ENCODE peak calls at places on chromosomes 13 and 19, in four cellular contexts. U is fibroblast of pulmonary artery, K is nephron progenitor cell, Z is neural crest cell. H is an unnamed sample.

GRCh38 chr13:48976677-48977625 is 1.2 kb downstream of the FNDC3A start:
- DNase-seq in K (no peak), Z (no peak), U (peak; percentile 20), H (no peak)

GRCh38 chr13:97220151-97220900 is 1.8 kb upstream of the MBNL2 start:
- DNase-seq in U (no peak), K (no peak), Z (no peak), H (no peak)

GRCh38 chr13:78649997-78650724 is 8.8 kb downstream of the OBI1 start:
- DNase-seq in U (no peak), Z (no peak), K (no peak), H (no peak)

GRCh38 chr19:35553385-35554000 is 8.1 kb downstream of the TMEM147 start:
- DNase-seq in U (no peak), K (no peak), Z (no peak), H (no peak)

GRCh38 chr13:106503272-106503671 is 32.2 kb downstream of the EFNB2 start:
- DNase-seq in Z (no peak), K (no peak), U (no peak), H (no peak)

GRCh38 chr19:17557461-17557860 is 2.0 kb downstream of the COLGALT1 start:
- DNase-seq in Z (no peak), U (no peak), K (no peak), H (no peak)

GRCh38 chr19:18291590-18292459 is 10.4 kb upstream of the JUND start:
- DNase-seq in K (peak; percentile 73), Z (peak; percentile 49), U (peak; percentile 85), H (peak; percentile 81)

GRCh38 chr19:45137179-45137761 is 23.5 kb downstream of the NKPD1 start:
- DNase-seq in K (no peak), U (no peak), Z (no peak), H (no peak)

GRCh38 chr13:41268764-41269163 is 5.4 kb upstream of the MTRF1 start:
- DNase-seq in K (peak; percentile 3), U (peak; percentile 33), Z (peak; percentile 8), H (no peak)

GRCh38 chr13:72145383-72145782 is 278.4 kb upstream of the DACH1 start:
- DNase-seq in U (peak; percentile 4), K (no peak), Z (no peak), H (no peak)

GRCh38 chr13:35923347-35923746 is 207.8 kb downstream of the DCLK1 start:
- DNase-seq in U (peak; percentile 33), K (no peak), Z (no peak), H (no peak)

GRCh38 chr19:35090795-35091214 is 24.8 kb upstream of the FXYD3 start:
- DNase-seq in Z (no peak), K (peak; percentile 28), U (no peak), H (peak; percentile 77)

GRCh38 chr19:35944553-35944952 is 8.4 kb downstream of the LRFN3 start:
- DNase-seq in U (no peak), K (no peak), Z (no peak), H (no peak)

GRCh38 chr19:45908956-45909355 is 5.6 kb downstream of the NANOS2 start:
- DNase-seq in U (no peak), K (no peak), Z (no peak), H (no peak)

GRCh38 chr19:17673937-17674799 is 14.0 kb downstream of the UNC13A start:
- DNase-seq in Z (no peak), U (no peak), K (no peak), H (no peak)

GRCh38 chr19:38949580-38950367 is 19.0 kb downstream of the MRPS12 start:
- DNase-seq in Z (peak; percentile 98), K (peak; percentile 98), U (peak; percentile 79), H (peak; percentile 99)

GRCh38 chr19:13087295-13087694 is 15.4 kb downstream of the LYL1 start:
- DNase-seq in K (no peak), U (no peak), Z (no peak), H (no peak)

GRCh38 chr13:39816936-39817335 is 161.5 kb downstream of the COG6 start:
- DNase-seq in U (no peak), Z (no peak), K (no peak), H (no peak)

GRCh38 chr19:16893686-16893990 is 4.8 kb downstream of the F2RL3 start:
- DNase-seq in U (no peak), Z (no peak), K (no peak), H (no peak)

DNA sequence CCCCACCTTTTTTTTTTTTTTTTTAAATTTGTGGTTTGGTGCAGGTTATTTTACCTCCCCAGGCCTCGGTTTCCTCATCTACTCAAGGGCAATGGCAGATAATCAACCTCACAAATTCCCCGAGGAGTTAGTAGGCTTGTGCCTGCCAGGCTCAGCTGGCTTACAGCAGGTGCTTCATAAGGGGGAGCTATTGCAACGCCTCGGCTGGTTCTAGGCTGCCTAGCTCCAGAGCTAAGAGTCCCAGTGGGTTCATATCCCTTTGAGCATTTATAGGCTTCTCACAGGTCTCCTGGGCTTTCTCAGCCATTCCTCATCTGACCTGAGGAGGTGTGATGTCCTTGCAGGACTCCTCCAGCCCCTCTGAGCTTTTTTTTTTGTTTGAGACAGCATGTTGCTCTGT is 10.6 kb downstream of the BCKDHA start:
- DNase-seq in K (no peak), U (no peak), Z (no peak), H (peak; percentile 45)
- TF ChIP-seq CTCF in K (no peak), U (no peak), Z (no peak), H (peak; percentile 43)

GRCh38 chr13:20446405-20446804 is 79.3 kb downstream of the CRYL1 start:
- DNase-seq in Z (no peak), U (no peak), K (no peak), H (no peak)

GRCh38 chr13:20441879-20442278 is 83.8 kb downstream of the CRYL1 start:
- DNase-seq in Z (no peak), U (peak; percentile 76), K (no peak), H (no peak)

GRCh38 chr13:20441066-20441465 is 84.6 kb downstream of the CRYL1 start:
- DNase-seq in K (no peak), Z (no peak), U (no peak), H (no peak)

GRCh38 chr13:20442370-20442769 is 83.3 kb downstream of the CRYL1 start:
- DNase-seq in K (no peak), Z (no peak), U (no peak), H (no peak)

DNA sequence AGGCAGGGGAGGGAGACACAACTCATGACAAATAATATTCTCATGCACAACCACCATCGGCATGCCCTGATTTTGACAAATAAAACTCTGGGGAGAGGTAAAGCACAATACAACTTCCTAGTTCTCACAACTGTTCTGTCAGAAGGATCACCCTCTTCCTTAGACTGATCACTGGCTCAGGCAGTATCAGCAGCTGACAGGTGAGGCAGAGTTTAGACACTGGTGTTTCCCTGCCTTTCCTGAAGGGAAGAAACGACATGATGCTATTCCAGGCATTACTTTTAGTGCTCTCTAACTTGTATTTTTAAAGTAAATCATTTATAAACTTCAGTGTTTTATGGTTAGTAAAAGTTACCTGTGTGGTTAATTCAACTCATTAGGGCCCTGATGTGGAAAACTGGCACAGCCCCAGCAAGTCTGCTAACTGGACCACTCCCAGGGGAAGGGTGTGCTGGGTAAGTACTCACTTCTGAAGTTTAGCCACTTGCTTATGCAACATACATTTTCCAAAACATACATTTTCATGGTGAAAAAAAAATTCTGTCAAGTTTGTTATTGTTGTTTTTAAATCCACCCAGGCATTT is 82.8 kb downstream of the CRYL1 start:
- DNase-seq in Z (no peak), K (no peak), U (no peak), H (no peak)
- TF ChIP-seq CTCF in Z (no peak), K (no peak), U (no peak), H (no peak)

GRCh38 chr19:28634031-28634328 is 579.0 kb downstream of the UQCRFS1 start:
- DNase-seq in K (no peak), U (no peak), Z (no peak), H (no peak)
- TF ChIP-seq CTCF in K (no peak), U (no peak), Z (peak; percentile 4), H (peak; percentile 5)

GRCh38 chr19:33191501-33191900 is 2.6 kb upstream of the LRP3 start:
- DNase-seq in K (no peak), Z (no peak), U (no peak), H (no peak)

GRCh38 chr19:33193269-33193863 is 764 bp upstream of the LRP3 start:
- DNase-seq in U (no peak), Z (no peak), K (no peak), H (no peak)

GRCh38 chr19:33193864-33194362 is at the start of gene LRP3:
- DNase-seq in Z (peak; percentile 43), K (peak; percentile 78), U (peak; percentile 18), H (no peak)

GRCh38 chr19:33194527-33194883 is 375 bp downstream of the LRP3 start:
- DNase-seq in U (no peak), Z (no peak), K (peak; percentile 47), H (no peak)

DNA sequence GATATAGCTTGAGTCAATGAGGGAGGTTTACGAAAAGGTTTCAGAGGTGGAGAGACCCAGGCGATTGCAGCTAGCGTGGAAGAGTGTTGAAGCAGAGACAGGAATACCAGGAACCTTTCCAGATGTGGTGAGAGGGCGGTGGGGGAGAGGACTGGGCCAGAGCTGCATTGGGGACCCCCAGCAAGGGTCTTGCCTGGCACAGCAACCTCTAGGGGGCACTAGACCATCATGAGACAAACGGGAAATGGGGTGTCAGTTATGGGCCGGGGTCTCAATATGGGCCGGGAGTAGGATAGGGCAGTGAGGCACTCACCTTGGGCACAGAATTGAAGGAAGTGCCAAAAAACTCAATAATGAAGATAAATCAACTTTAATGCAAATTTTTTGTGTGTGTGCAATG is 2.1 kb upstream of the LRP3 start:
- DNase-seq in U (no peak), Z (no peak), K (peak; percentile 25), H (no peak)
- TF ChIP-seq CTCF in U (peak; percentile 13), Z (peak; percentile 37), K (peak; percentile 19), H (peak; percentile 64)

DNA sequence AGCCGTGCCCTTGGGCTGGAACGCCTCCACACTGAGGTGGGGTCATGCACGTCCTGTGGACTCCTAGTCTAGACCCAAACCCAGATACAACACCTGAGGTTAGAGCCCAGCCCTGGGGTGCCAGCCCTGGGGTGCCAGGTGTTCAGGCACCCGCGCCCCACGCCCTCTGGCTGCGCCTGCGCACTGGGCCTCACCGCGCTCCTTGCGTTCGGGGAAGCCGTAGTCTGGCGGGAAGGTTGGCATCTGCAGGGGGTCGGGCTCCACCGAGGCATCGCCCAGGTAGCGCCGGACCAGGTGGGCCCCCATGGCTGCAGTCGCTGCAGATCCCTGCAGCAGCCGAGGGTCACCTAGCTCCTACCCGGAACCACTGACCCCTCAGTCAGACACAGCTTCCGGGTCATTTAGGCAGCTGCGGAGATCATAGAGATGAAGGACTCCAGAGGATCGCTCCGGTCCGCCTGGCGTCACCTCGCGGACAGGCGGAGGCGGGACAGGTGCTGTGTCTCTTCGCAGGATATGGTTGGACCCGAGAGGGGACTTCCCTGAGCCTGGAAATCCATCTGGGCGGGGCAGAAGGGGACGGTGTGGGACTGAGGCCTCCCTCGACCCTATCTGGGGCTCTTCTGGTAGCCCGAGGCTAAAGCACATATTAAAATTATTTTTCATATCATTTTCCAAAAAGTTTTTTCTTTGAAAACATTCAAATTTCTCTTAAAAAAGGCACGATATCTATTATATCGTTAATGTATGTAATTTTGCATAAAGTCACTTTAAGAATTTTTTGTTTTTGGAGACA is at the start of gene NDUFB7:
- DNase-seq in U (peak; percentile 96), K (peak; percentile 83), Z (peak; percentile 77), H (peak; percentile 96)
- TF ChIP-seq CTCF in U (peak; percentile 52), K (peak; percentile 64), Z (peak; percentile 77), H (peak; percentile 80)